ENCODE peak calls at places on chromosomes 5 and 9, in ten cellular contexts. E is fibroblast of mammary gland; H is sigmoid colon; J is stomach; V is SW480; D is small intestine; B is kidney glomerular epithelial cell; R is neuronal stem cell; O is CD8-positive, alpha-beta memory T cell; Y is stimulated activated CD4-positive, alpha-beta T cell treated with anti-CD3 and anti-CD28 coated beads, Interleukin-15, amount 100 ng/mL, for 1 hour. L is an unnamed sample.
A peak's percentile ranks its signal among the peaks of the same experiment; 100 is the strongest.

GRCh38 chr5:25020454-25020853 is 375.7 kb upstream of the CDH10 start:
- DNase-seq in Y (no peak), O (no peak), B (no peak), V (no peak), J (no peak), H (no peak), D (no peak), E (no peak), R (peak; percentile 37), L (no peak)

GRCh38 chr9:125241863-125242739 is 958 bp upstream of the HSPA5 start:
- DNase-seq in D (peak; percentile 41), E (no peak), V (peak; percentile 43), O (no peak), J (peak; percentile 27), Y (no peak), B (no peak), R (no peak), H (peak; percentile 74), L (peak; percentile 50)

GRCh38 chr5:143376911-143377838 is 26.3 kb downstream of the NR3C1 start:
- DNase-seq in Y (no peak), O (no peak), V (peak; percentile 12), E (peak; percentile 45), D (peak; percentile 76), B (peak; percentile 86), H (no peak), J (no peak), R (no peak), L (no peak)

GRCh38 chr5:115033861-115034260 is 135.8 kb downstream of the TRIM36 start:
- DNase-seq in H (no peak), V (peak; percentile 45), J (no peak), Y (no peak), R (peak; percentile 9), E (peak; percentile 4), B (no peak), D (no peak), O (no peak), L (peak; percentile 21)

GRCh38 chr9:97840521-97840920 is 12.5 kb upstream of the FOXE1 start:
- DNase-seq in E (no peak), D (no peak), O (no peak), Y (no peak), B (no peak), H (no peak), J (no peak), V (no peak), R (no peak), L (no peak)

GRCh38 chr5:135233477-135233876 is 165.6 kb downstream of the MACROH2A1 start:
- DNase-seq in O (no peak), H (peak; percentile 48), D (no peak), R (no peak), E (no peak), J (no peak), B (no peak), V (no peak), Y (no peak), L (no peak)

GRCh38 chr5:178551059-178551458 is 39.1 kb downstream of the COL23A1 start:
- DNase-seq in D (peak; percentile 26), E (peak; percentile 21), B (peak; percentile 52), H (no peak), R (no peak), Y (no peak), J (no peak), O (no peak), V (peak; percentile 67), L (no peak)

GRCh38 chr5:54986269-54986654 is 869 bp upstream of the ESM1 start:
- DNase-seq in V (no peak), D (no peak), R (no peak), J (no peak), B (no peak), O (no peak), H (no peak), E (no peak), Y (no peak), L (no peak)

GRCh38 chr9:97529363-97530076 is 28.1 kb downstream of the TMOD1 start:
- DNase-seq in D (no peak), O (no peak), H (peak; percentile 85), V (no peak), Y (no peak), B (no peak), R (no peak), J (no peak), E (peak; percentile 50), L (no peak)

GRCh38 chr5:151319334-151319733 is 15.8 kb upstream of the SLC36A3 start:
- DNase-seq in O (no peak), J (no peak), R (no peak), D (peak; percentile 8), B (no peak), E (peak; percentile 14), Y (no peak), H (peak; percentile 73), V (peak; percentile 21), L (peak; percentile 79)

GRCh38 chr5:146052780-146053179 is 52.6 kb downstream of the PLAC8L1 start:
- DNase-seq in R (no peak), E (no peak), J (no peak), V (peak; percentile 22), O (no peak), H (no peak), B (no peak), Y (no peak), D (no peak), L (peak; percentile 19)

GRCh38 chr5:51227963-51228515 is 155.2 kb upstream of the ISL1 start:
- DNase-seq in E (no peak), H (no peak), O (no peak), V (no peak), D (no peak), B (no peak), R (no peak), Y (no peak), J (no peak), L (no peak)

GRCh38 chr9:113154471-113154870 is 3.7 kb downstream of the SLC31A2 start:
- DNase-seq in H (peak; percentile 72), Y (no peak), R (no peak), J (no peak), V (peak; percentile 56), O (no peak), E (peak; percentile 87), D (no peak), B (peak; percentile 26), L (peak; percentile 26)

GRCh38 chr5:25554077-25554476 is 909.3 kb upstream of the CDH10 start:
- DNase-seq in E (no peak), V (no peak), B (no peak), O (no peak), H (no peak), R (no peak), D (no peak), Y (no peak), J (no peak), L (no peak)

L was measured in NCI-H524.